ENCODE peak calls at places on chromosomes 1 and 21, in six cellular contexts. B is anterior cingulate cortex, O is dermis blood vessel endothelial cell, V is D341Med, I is bronchial epithelial cell, A is A549. U is an unnamed sample.

GRCh38 chr1:72050551-72050950 is 231.8 kb downstream of the NEGR1 start:
- DNase-seq in V (no peak), I (no peak), O (peak; percentile 27), B (no peak), A (no peak), U (no peak)

GRCh38 chr1:173478099-173478555 is 992 bp downstream of the PRDX6 start:
- DNase-seq in O (peak; percentile 73), V (peak; percentile 45), I (peak; percentile 76), B (no peak), A (peak; percentile 70), U (no peak)

GRCh38 chr21:16116798-16117197 is 387.0 kb downstream of the USP25 start:
- DNase-seq in O (peak; percentile 77), B (no peak), I (peak; percentile 77), V (no peak), A (peak; percentile 45), U (no peak)

GRCh38 chr1:165144757-165145397 is 211.6 kb downstream of the LMX1A start:
- DNase-seq in V (peak; percentile 81), A (peak; percentile 51), O (peak; percentile 64), I (peak; percentile 58), B (peak; percentile 27), U (no peak)

GRCh38 chr1:46812065-46812750 is 13.4 kb downstream of the CYP4B1 start:
- DNase-seq in A (no peak), V (no peak), B (no peak), O (no peak), I (no peak), U (no peak)

GRCh38 chr1:232610187-232610901 is 19.6 kb downstream of the SIPA1L2 start:
- DNase-seq in I (no peak), O (no peak), B (no peak), A (no peak), V (no peak), U (no peak)

GRCh38 chr1:162629651-162630050 is 2.6 kb upstream of the DDR2 start:
- DNase-seq in A (no peak), O (peak; percentile 63), I (no peak), V (no peak), B (no peak), U (no peak)

GRCh38 chr1:54227836-54228435 is 28.0 kb downstream of the MRPL37 start:
- DNase-seq in V (no peak), I (no peak), A (no peak), O (no peak), B (no peak), U (no peak)

GRCh38 chr1:174222166-174222949 is 63.0 kb downstream of the RABGAP1L start:
- DNase-seq in I (peak; percentile 100), O (no peak), B (no peak), V (no peak), A (no peak), U (no peak)

GRCh38 chr1:46806196-46807020 is 7.6 kb downstream of the CYP4B1 start:
- DNase-seq in A (no peak), I (peak; percentile 59), B (no peak), V (peak; percentile 12), O (peak; percentile 59), U (peak; percentile 69)

GRCh38 chr1:39540504-39541031 is 36.0 kb downstream of the PABPC4 start:
- DNase-seq in V (peak; percentile 6), I (peak; percentile 33), O (no peak), A (no peak), B (peak; percentile 32), U (no peak)

GRCh38 chr1:30028283-30028682 is 695.1 kb downstream of the MATN1 start:
- DNase-seq in A (no peak), I (no peak), O (no peak), V (no peak), B (no peak), U (no peak)

GRCh38 chr1:117795190-117795589 is 134.2 kb downstream of the GDAP2 start:
- DNase-seq in B (no peak), A (no peak), O (no peak), V (no peak), I (peak; percentile 98), U (peak; percentile 72)